ENCODE peak calls at places on chromosomes 7 and 10, in ten cellular contexts. L is ureter; I is thoracic aorta; S is cerebellum; C is stimulated activated CD8-positive, alpha-beta memory T cell treated with anti-CD3 and anti-CD28 coated beads, Interleukin-7, amount 100 ng/mL, for 1 hour; U is glomerular endothelial cell; X is SW480; O is globus pallidus; M is CD4-positive, alpha-beta T cell; B is NCI-H1092. H is an unnamed sample.

GRCh38 chr10:123677556-123677955 is 11.4 kb downstream of the GPR26 start:
- DNase-seq in B (no peak), X (no peak), C (no peak), O (no peak), L (no peak), M (no peak), S (no peak), I (no peak), U (no peak), H (no peak)

GRCh38 chr10:110411047-110411410 is 86.7 kb upstream of the DUSP5 start:
- DNase-seq in B (no peak), L (peak; percentile 65), I (no peak), C (no peak), O (no peak), U (no peak), X (peak; percentile 49), M (no peak), S (no peak), H (no peak)

GRCh38 chr10:71582019-71582418 is 137.6 kb downstream of the C10orf105 start:
- DNase-seq in U (no peak), I (no peak), S (no peak), B (no peak), L (no peak), C (no peak), O (peak; percentile 80), M (no peak), X (no peak), H (no peak)

GRCh38 chr7:95649546-95649945 is 53.2 kb upstream of the PDK4 start:
- DNase-seq in C (no peak), S (no peak), U (no peak), O (no peak), L (no peak), M (no peak), B (no peak), X (no peak), I (no peak), H (no peak)

GRCh38 chr10:73909716-73910115 is 1.2 kb upstream of the PLAU start:
- DNase-seq in S (no peak), M (no peak), C (no peak), X (no peak), U (no peak), B (no peak), L (no peak), I (no peak), O (no peak), H (no peak)

GRCh38 chr10:119602241-119603095 is 5.7 kb upstream of the TIAL1 start:
- DNase-seq in X (no peak), O (no peak), B (no peak), U (no peak), L (no peak), I (no peak), M (no peak), S (no peak), C (no peak), H (no peak)

GRCh38 chr7:155800741-155801267 is 11.5 kb downstream of the SHH start:
- DNase-seq in B (no peak), C (no peak), X (no peak), U (no peak), L (no peak), M (no peak), I (no peak), S (no peak), O (no peak), H (no peak)

GRCh38 chr7:101549734-101550133 is 79.4 kb downstream of the MYL10 start:
- DNase-seq in I (no peak), M (no peak), L (no peak), O (no peak), C (no peak), S (no peak), X (no peak), B (no peak), U (no peak), H (no peak)

GRCh38 chr10:30818854-30819253 is 189.3 kb upstream of the LYZL2 start:
- DNase-seq in X (no peak), L (no peak), M (no peak), C (no peak), U (no peak), B (no peak), I (no peak), O (no peak), S (no peak), H (no peak)

GRCh38 chr7:41466760-41467384 is 236.0 kb downstream of the INHBA start:
- DNase-seq in S (no peak), X (no peak), O (no peak), L (no peak), C (no peak), U (no peak), B (no peak), M (no peak), I (no peak), H (no peak)

GRCh38 chr10:71234970-71235681 is 22.8 kb downstream of the UNC5B start:
- DNase-seq in S (no peak), X (no peak), U (no peak), I (no peak), M (no peak), C (no peak), O (no peak), B (no peak), L (peak; percentile 71), H (no peak)

GRCh38 chr10:18144928-18145327 is 4.7 kb downstream of the CACNB2 start:
- DNase-seq in C (no peak), X (no peak), L (no peak), U (no peak), S (no peak), O (no peak), I (no peak), B (peak; percentile 24), M (no peak), H (no peak)

GRCh38 chr10:63700209-63700934 is 179.2 kb downstream of the REEP3 start:
- DNase-seq in O (no peak), B (no peak), S (no peak), M (no peak), U (peak; percentile 68), X (peak; percentile 52), I (peak; percentile 53), L (no peak), C (no peak), H (no peak)

GRCh38 chr10:59225211-59225610 is 48.8 kb downstream of the PHYHIPL start:
- DNase-seq in X (no peak), U (no peak), B (no peak), M (no peak), I (no peak), O (no peak), C (no peak), L (no peak), S (no peak), H (no peak)